ENCODE peak calls at places on chromosome 9, in seven cellular contexts. K, Q, U, Y, L, X and D are unnamed samples.

GRCh38 chr9:9920425-9920824 is 692.4 kb downstream of the PTPRD start:
- DNase-seq in X (no peak), K (no peak), Y (no peak), U (no peak), L (no peak), Q (peak; percentile 3), D (no peak)

GRCh38 chr9:99231708-99232107 is 9.6 kb downstream of the SEC61B start:
- DNase-seq in Y (no peak), X (peak; percentile 25), Q (peak; percentile 38), L (peak; percentile 9), K (no peak), U (peak; percentile 50), D (peak; percentile 9)

GRCh38 chr9:72338631-72339030 is 26.4 kb downstream of the ZFAND5 start:
- DNase-seq in U (no peak), K (no peak), Y (no peak), L (no peak), Q (no peak), X (no peak), D (no peak)

GRCh38 chr9:116868212-116868611 is 181.1 kb downstream of the TRIM32 start:
- DNase-seq in X (no peak), L (peak; percentile 2), Q (no peak), Y (no peak), U (no peak), K (no peak), D (no peak)

GRCh38 chr9:72207278-72207677 is 58.0 kb downstream of the GDA start:
- DNase-seq in Q (no peak), X (no peak), U (no peak), Y (no peak), L (peak; percentile 27), K (no peak), D (no peak)

GRCh38 chr9:123465304-123465703 is 109.3 kb downstream of the CRB2 start:
- DNase-seq in K (no peak), L (peak; percentile 98), Q (no peak), X (no peak), U (no peak), Y (no peak), D (no peak)

GRCh38 chr9:14846871-14847311 is 63.3 kb downstream of the FREM1 start:
- DNase-seq in X (no peak), L (peak; percentile 51), Y (peak; percentile 47), Q (peak; percentile 75), K (peak; percentile 54), U (peak; percentile 58), D (peak; percentile 26)

GRCh38 chr9:129574911-129575574 is 45.9 kb downstream of the C9orf50 start:
- DNase-seq in U (no peak), Q (no peak), K (no peak), X (no peak), Y (no peak), L (no peak), D (no peak)

GRCh38 chr9:95507456-95508241 is 9.1 kb downstream of the PTCH1 start:
- DNase-seq in Y (peak; percentile 63), X (no peak), L (peak; percentile 39), Q (peak; percentile 41), K (no peak), U (no peak), D (peak; percentile 70)

GRCh38 chr9:90919883-90920282 is 118.3 kb downstream of the SYK start:
- DNase-seq in X (no peak), Y (no peak), L (no peak), U (no peak), K (no peak), Q (no peak), D (no peak)

GRCh38 chr9:90925581-90926257 is 124.1 kb downstream of the SYK start:
- DNase-seq in Q (no peak), X (no peak), L (no peak), Y (no peak), K (no peak), U (no peak), D (peak; percentile 33)

GRCh38 chr9:90921104-90921503 is 119.5 kb downstream of the SYK start:
- DNase-seq in K (no peak), Y (no peak), X (no peak), U (no peak), L (no peak), Q (peak; percentile 48), D (peak; percentile 64)

GRCh38 chr9:90926920-90927319 is 125.3 kb downstream of the SYK start:
- DNase-seq in U (no peak), X (no peak), K (no peak), Q (no peak), Y (no peak), L (no peak), D (no peak)

GRCh38 chr9:90921969-90922368 is 120.3 kb downstream of the SYK start:
- DNase-seq in X (no peak), K (no peak), U (no peak), Y (no peak), L (no peak), Q (no peak), D (no peak)
- TF ChIP-seq JUND in X (no peak), K (no peak), U (no peak), Y (no peak), L (no peak), Q (no peak), D (no peak)

GRCh38 chr9:131402738-131403492 is 9.0 kb downstream of the PRRC2B start:
- DNase-seq in K (no peak), X (no peak), U (peak; percentile 8), L (peak; percentile 93), Y (no peak), Q (no peak), D (peak; percentile 87)
- TF ChIP-seq JUND in K (no peak), X (no peak), U (no peak), L (no peak), Y (no peak), Q (no peak), D (no peak)

DNA sequence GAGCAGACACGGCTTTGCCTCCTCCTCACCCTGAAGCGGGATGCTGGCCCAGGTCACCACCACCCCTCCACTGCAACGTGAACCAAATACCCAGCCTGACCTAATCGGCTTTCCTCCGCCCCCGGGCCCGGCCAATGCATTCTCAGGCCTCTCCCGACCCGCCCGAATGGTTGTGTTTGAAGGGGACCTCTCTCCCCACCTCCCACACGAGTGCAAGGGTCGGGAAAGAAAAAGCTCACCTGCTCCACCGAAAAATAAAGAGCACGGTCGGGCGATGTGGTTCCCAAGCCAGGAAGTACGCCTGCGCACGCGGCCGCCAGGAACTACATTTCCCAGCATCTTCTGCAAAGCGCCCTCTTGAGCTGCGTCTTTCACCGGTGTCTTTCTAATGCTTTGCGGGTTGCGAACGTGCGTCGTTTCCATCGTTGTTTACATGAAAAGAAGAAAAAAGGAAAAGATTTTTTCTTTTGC is at the start of gene ZNF883:
- DNase-seq in U (peak; percentile 42), L (peak; percentile 68), Y (no peak), K (peak; percentile 33), Q (peak; percentile 74), X (no peak), D (peak; percentile 74)
- TF ChIP-seq JUND in U (no peak), L (no peak), Y (no peak), K (no peak), Q (no peak), X (no peak), D (no peak)

GRCh38 chr9:70679845-70680244 is 265.4 kb upstream of the KLF9 start:
- DNase-seq in U (no peak), L (no peak), Y (no peak), X (no peak), K (no peak), Q (no peak), D (no peak)

GRCh38 chr9:70682337-70682736 is 267.9 kb upstream of the KLF9 start:
- DNase-seq in X (no peak), K (no peak), L (peak; percentile 16), Y (no peak), Q (no peak), U (no peak), D (no peak)

GRCh38 chr9:70678153-70678552 is 263.7 kb upstream of the KLF9 start:
- DNase-seq in K (no peak), L (no peak), U (no peak), X (no peak), Y (no peak), Q (no peak), D (no peak)

GRCh38 chr9:70683841-70684240 is 269.4 kb upstream of the KLF9 start:
- DNase-seq in K (no peak), U (no peak), X (no peak), Q (no peak), Y (no peak), L (no peak), D (peak; percentile 13)
- TF ChIP-seq JUND in K (no peak), U (no peak), X (no peak), Q (no peak), Y (no peak), L (no peak), D (no peak)

GRCh38 chr9:89477811-89478583 is 19.9 kb downstream of the SEMA4D start:
- DNase-seq in K (no peak), Y (no peak), U (no peak), Q (no peak), X (no peak), L (no peak), D (no peak)
- TF ChIP-seq JUND in K (no peak), Y (no peak), U (no peak), Q (no peak), X (no peak), L (no peak), D (no peak)

GRCh38 chr9:70477146-70477745 is 62.8 kb upstream of the KLF9 start:
- DNase-seq in L (no peak), Q (no peak), U (no peak), X (no peak), K (no peak), Y (no peak), D (no peak)
- TF ChIP-seq JUND in L (no peak), Q (no peak), U (no peak), X (no peak), K (no peak), Y (no peak), D (no peak)

GRCh38 chr9:136571525-136571924 is 25.7 kb upstream of the NOTCH1 start:
- DNase-seq in K (no peak), Q (no peak), L (no peak), U (no peak), Y (no peak), X (no peak), D (no peak)

GRCh38 chr9:136572596-136573313 is 26.9 kb upstream of the NOTCH1 start:
- DNase-seq in Q (no peak), K (no peak), L (no peak), X (no peak), Y (no peak), U (no peak), D (no peak)

GRCh38 chr9:136570916-136571315 is 25.1 kb upstream of the NOTCH1 start:
- DNase-seq in Y (no peak), Q (no peak), U (peak; percentile 49), X (no peak), L (no peak), K (no peak), D (no peak)

GRCh38 chr9:136570191-136570845 is 24.5 kb upstream of the NOTCH1 start:
- DNase-seq in Q (no peak), L (no peak), K (no peak), Y (no peak), U (no peak), X (no peak), D (no peak)

DNA sequence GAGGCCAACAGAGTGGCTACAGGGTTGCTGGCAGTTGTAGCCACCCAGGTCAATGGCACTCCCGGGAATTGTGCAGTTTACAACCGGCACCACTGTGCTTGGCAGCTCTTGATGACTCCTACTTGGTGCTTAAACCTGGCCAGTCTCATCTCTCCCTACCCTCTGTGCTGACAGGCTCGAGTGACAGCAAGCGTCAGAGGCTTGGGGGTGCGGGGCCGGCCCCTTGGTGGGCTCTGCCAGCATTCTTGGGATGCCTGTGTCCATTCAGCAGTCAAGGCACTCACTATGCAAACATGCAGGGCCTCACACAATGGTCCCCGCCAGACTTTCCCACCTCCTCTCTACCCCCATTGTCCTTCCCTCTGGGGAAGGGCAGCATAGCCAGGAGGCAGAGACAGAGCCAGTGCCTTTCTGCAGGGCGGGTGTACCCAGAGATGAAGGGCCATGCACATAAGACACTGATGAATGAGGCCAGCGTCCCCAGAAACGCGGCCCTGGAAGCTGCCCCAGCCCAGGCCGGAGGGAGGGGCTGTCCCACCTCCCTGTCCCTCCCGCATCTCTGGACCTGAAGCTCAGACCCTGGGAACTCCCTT is 26.3 kb upstream of the NOTCH1 start:
- DNase-seq in L (peak; percentile 75), U (no peak), Y (no peak), Q (no peak), K (peak; percentile 93), X (no peak), D (peak; percentile 36)
- TF ChIP-seq JUND in L (no peak), U (no peak), Y (no peak), Q (no peak), K (peak; percentile 37), X (no peak), D (no peak)